ENCODE peak calls at places on chromosomes 16 and 17, in nine cellular contexts. One of them, this sample, is unnamed.

GRCh38 chr17:1398900-1399299 is 1.1 kb downstream of the YWHAE start:
- DNase-seq in AG10803: peak; percentile 51
- DNase-seq in GM04504: no peak
- DNase-seq in epithelial cell of proximal tubule: no peak
- DNase-seq in DND-41: no peak
- DNase-seq in WTC11: no peak
- DNase-seq in neural crest cell: peak; percentile 12
- DNase-seq in NCI-H524: no peak
- DNase-seq in sigmoid colon: no peak
- DNase-seq in this sample: no peak

GRCh38 chr17:45262516-45263476 is 902 bp upstream of the SPATA32 start:
- DNase-seq in AG10803: peak; percentile 39
- DNase-seq in GM04504: no peak
- DNase-seq in epithelial cell of proximal tubule: no peak
- DNase-seq in DND-41: no peak
- DNase-seq in WTC11: no peak
- DNase-seq in neural crest cell: no peak
- DNase-seq in NCI-H524: no peak
- DNase-seq in sigmoid colon: peak; percentile 69
- DNase-seq in this sample: no peak

GRCh38 chr16:60310836-60311445 is 1576.8 kb upstream of the GOT2 start:
- DNase-seq in AG10803: no peak
- DNase-seq in GM04504: no peak
- DNase-seq in epithelial cell of proximal tubule: no peak
- DNase-seq in DND-41: no peak
- DNase-seq in WTC11: no peak
- DNase-seq in neural crest cell: no peak
- DNase-seq in NCI-H524: no peak
- DNase-seq in sigmoid colon: no peak
- DNase-seq in this sample: no peak

GRCh38 chr17:77033892-77034404 is 106.8 kb upstream of the SEC14L1 start:
- DNase-seq in AG10803: no peak
- DNase-seq in GM04504: no peak
- DNase-seq in epithelial cell of proximal tubule: no peak
- DNase-seq in DND-41: no peak
- DNase-seq in WTC11: no peak
- DNase-seq in neural crest cell: no peak
- DNase-seq in NCI-H524: peak; percentile 67
- DNase-seq in sigmoid colon: no peak
- DNase-seq in this sample: no peak

GRCh38 chr17:7112527-7113108 is 2.0 kb downstream of the ASGR2 start:
- DNase-seq in AG10803: no peak
- DNase-seq in GM04504: no peak
- DNase-seq in epithelial cell of proximal tubule: no peak
- DNase-seq in DND-41: no peak
- DNase-seq in WTC11: no peak
- DNase-seq in neural crest cell: no peak
- DNase-seq in NCI-H524: no peak
- DNase-seq in sigmoid colon: no peak
- DNase-seq in this sample: no peak

GRCh38 chr16:10308305-10309193 is 77.3 kb upstream of the ATF7IP2 start:
- DNase-seq in AG10803: no peak
- DNase-seq in GM04504: no peak
- DNase-seq in epithelial cell of proximal tubule: no peak
- DNase-seq in DND-41: no peak
- DNase-seq in WTC11: no peak
- DNase-seq in neural crest cell: no peak
- DNase-seq in NCI-H524: no peak
- DNase-seq in sigmoid colon: no peak
- DNase-seq in this sample: no peak

GRCh38 chr16:13109171-13109570 is 207.8 kb downstream of the SHISA9 start:
- DNase-seq in AG10803: no peak
- DNase-seq in GM04504: no peak
- DNase-seq in epithelial cell of proximal tubule: no peak
- DNase-seq in DND-41: no peak
- DNase-seq in WTC11: no peak
- DNase-seq in neural crest cell: no peak
- DNase-seq in NCI-H524: no peak
- DNase-seq in sigmoid colon: no peak
- DNase-seq in this sample: no peak

GRCh38 chr17:80774643-80775281 is 216.9 kb upstream of the CHMP6 start:
- DNase-seq in AG10803: no peak
- DNase-seq in GM04504: no peak
- DNase-seq in epithelial cell of proximal tubule: no peak
- DNase-seq in DND-41: peak; percentile 51
- DNase-seq in WTC11: no peak
- DNase-seq in neural crest cell: no peak
- DNase-seq in NCI-H524: peak; percentile 70
- DNase-seq in sigmoid colon: peak; percentile 65
- DNase-seq in this sample: no peak

GRCh38 chr16:18933501-18933900 is 7.3 kb upstream of the SMG1 start:
- DNase-seq in AG10803: no peak
- DNase-seq in GM04504: no peak
- DNase-seq in epithelial cell of proximal tubule: no peak
- DNase-seq in DND-41: no peak
- DNase-seq in WTC11: no peak
- DNase-seq in neural crest cell: no peak
- DNase-seq in NCI-H524: peak; percentile 30
- DNase-seq in sigmoid colon: no peak
- DNase-seq in this sample: no peak

GRCh38 chr17:39011907-39012468 is 44.8 kb upstream of the FBXO47 start:
- DNase-seq in AG10803: no peak
- DNase-seq in GM04504: no peak
- DNase-seq in epithelial cell of proximal tubule: no peak
- DNase-seq in DND-41: no peak
- DNase-seq in WTC11: peak; percentile 59
- DNase-seq in neural crest cell: no peak
- DNase-seq in NCI-H524: no peak
- DNase-seq in sigmoid colon: no peak
- DNase-seq in this sample: no peak

GRCh38 chr17:10233157-10233556 is 34.8 kb upstream of the GAS7 start:
- DNase-seq in AG10803: peak; percentile 11
- DNase-seq in GM04504: no peak
- DNase-seq in epithelial cell of proximal tubule: no peak
- DNase-seq in DND-41: no peak
- DNase-seq in WTC11: no peak
- DNase-seq in neural crest cell: no peak
- DNase-seq in NCI-H524: no peak
- DNase-seq in sigmoid colon: no peak
- DNase-seq in this sample: no peak

GRCh38 chr17:67132366-67132765 is 88.0 kb downstream of the CACNG1 start:
- DNase-seq in AG10803: no peak
- DNase-seq in GM04504: no peak
- DNase-seq in epithelial cell of proximal tubule: no peak
- DNase-seq in DND-41: no peak
- DNase-seq in WTC11: no peak
- DNase-seq in neural crest cell: no peak
- DNase-seq in NCI-H524: no peak
- DNase-seq in sigmoid colon: no peak
- DNase-seq in this sample: no peak

GRCh38 chr17:80758793-80759673 is 214.4 kb downstream of the RPTOR start:
- DNase-seq in AG10803: no peak
- DNase-seq in GM04504: no peak
- DNase-seq in epithelial cell of proximal tubule: no peak
- DNase-seq in DND-41: no peak
- DNase-seq in WTC11: no peak
- DNase-seq in neural crest cell: no peak
- DNase-seq in NCI-H524: no peak
- DNase-seq in sigmoid colon: peak; percentile 69
- DNase-seq in this sample: peak; percentile 62

GRCh38 chr17:48307814-48308411 is 122.1 kb downstream of the SKAP1 start:
- DNase-seq in AG10803: peak; percentile 75
- DNase-seq in GM04504: peak; percentile 19
- DNase-seq in epithelial cell of proximal tubule: peak; percentile 13
- DNase-seq in DND-41: peak; percentile 54
- DNase-seq in WTC11: peak; percentile 59
- DNase-seq in neural crest cell: peak; percentile 43
- DNase-seq in NCI-H524: peak; percentile 48
- DNase-seq in sigmoid colon: peak; percentile 69
- DNase-seq in this sample: no peak

GRCh38 chr17:45888392-45888791 is 6.0 kb upstream of the MAPT start:
- DNase-seq in AG10803: no peak
- DNase-seq in GM04504: no peak
- DNase-seq in epithelial cell of proximal tubule: no peak
- DNase-seq in DND-41: no peak
- DNase-seq in WTC11: no peak
- DNase-seq in neural crest cell: no peak
- DNase-seq in NCI-H524: no peak
- DNase-seq in sigmoid colon: no peak
- DNase-seq in this sample: no peak

GRCh38 chr16:3188925-3189825 is 1.2 kb downstream of the OR1F1 start:
- DNase-seq in AG10803: peak; percentile 58
- DNase-seq in GM04504: no peak
- DNase-seq in epithelial cell of proximal tubule: no peak
- DNase-seq in DND-41: no peak
- DNase-seq in WTC11: peak; percentile 80
- DNase-seq in neural crest cell: peak; percentile 55
- DNase-seq in NCI-H524: peak; percentile 77
- DNase-seq in sigmoid colon: no peak
- DNase-seq in this sample: peak; percentile 90

GRCh38 chr17:50194441-50195195 is 6.8 kb downstream of the COL1A1 start:
- DNase-seq in AG10803: peak; percentile 48
- DNase-seq in GM04504: no peak
- DNase-seq in epithelial cell of proximal tubule: no peak
- DNase-seq in DND-41: no peak
- DNase-seq in WTC11: no peak
- DNase-seq in neural crest cell: no peak
- DNase-seq in NCI-H524: no peak
- DNase-seq in sigmoid colon: no peak
- DNase-seq in this sample: no peak

GRCh38 chr17:29594441-29595090 is 1.6 kb downstream of the ANKRD13B start:
- DNase-seq in AG10803: no peak
- DNase-seq in GM04504: no peak
- DNase-seq in epithelial cell of proximal tubule: no peak
- DNase-seq in DND-41: no peak
- DNase-seq in WTC11: no peak
- DNase-seq in neural crest cell: no peak
- DNase-seq in NCI-H524: no peak
- DNase-seq in sigmoid colon: no peak
- DNase-seq in this sample: no peak

GRCh38 chr16:74623214-74623842 is 16.4 kb upstream of the GLG1 start:
- DNase-seq in AG10803: peak; percentile 62
- DNase-seq in GM04504: no peak
- DNase-seq in epithelial cell of proximal tubule: no peak
- DNase-seq in DND-41: no peak
- DNase-seq in WTC11: no peak
- DNase-seq in neural crest cell: no peak
- DNase-seq in NCI-H524: no peak
- DNase-seq in sigmoid colon: no peak
- DNase-seq in this sample: no peak

GRCh38 chr17:46841561-46842379 is 9.6 kb upstream of the WNT9B start:
- DNase-seq in AG10803: no peak
- DNase-seq in GM04504: no peak
- DNase-seq in epithelial cell of proximal tubule: no peak
- DNase-seq in DND-41: no peak
- DNase-seq in WTC11: peak; percentile 78
- DNase-seq in neural crest cell: peak; percentile 62
- DNase-seq in NCI-H524: no peak
- DNase-seq in sigmoid colon: no peak
- DNase-seq in this sample: peak; percentile 72

GRCh38 chr17:38451030-38451839 is 23.0 kb downstream of the ARHGAP23 start:
- DNase-seq in AG10803: peak; percentile 89
- DNase-seq in GM04504: no peak
- DNase-seq in epithelial cell of proximal tubule: no peak
- DNase-seq in DND-41: peak; percentile 13
- DNase-seq in WTC11: peak; percentile 86
- DNase-seq in neural crest cell: no peak
- DNase-seq in NCI-H524: no peak
- DNase-seq in sigmoid colon: no peak
- DNase-seq in this sample: no peak

GRCh38 chr17:41962111-41962510 is 4.5 kb upstream of the CNP start:
- DNase-seq in AG10803: no peak
- DNase-seq in GM04504: no peak
- DNase-seq in epithelial cell of proximal tubule: no peak
- DNase-seq in DND-41: no peak
- DNase-seq in WTC11: no peak
- DNase-seq in neural crest cell: no peak
- DNase-seq in NCI-H524: no peak
- DNase-seq in sigmoid colon: no peak
- DNase-seq in this sample: no peak

GRCh38 chr16:47888142-47888541 is 267.7 kb downstream of the ABCC12 start:
- DNase-seq in AG10803: peak; percentile 68
- DNase-seq in GM04504: peak; percentile 13
- DNase-seq in epithelial cell of proximal tubule: peak; percentile 13
- DNase-seq in DND-41: no peak
- DNase-seq in WTC11: no peak
- DNase-seq in neural crest cell: no peak
- DNase-seq in NCI-H524: no peak
- DNase-seq in sigmoid colon: no peak
- DNase-seq in this sample: no peak

GRCh38 chr16:84239186-84239790 is 524 bp downstream of the KCNG4 start:
- DNase-seq in AG10803: peak; percentile 11
- DNase-seq in GM04504: no peak
- DNase-seq in epithelial cell of proximal tubule: no peak
- DNase-seq in DND-41: no peak
- DNase-seq in WTC11: no peak
- DNase-seq in neural crest cell: no peak
- DNase-seq in NCI-H524: no peak
- DNase-seq in sigmoid colon: no peak
- DNase-seq in this sample: no peak

GRCh38 chr16:23676924-23677480 is 1.7 kb upstream of the PLK1 start:
- DNase-seq in AG10803: no peak
- DNase-seq in GM04504: no peak
- DNase-seq in epithelial cell of proximal tubule: no peak
- DNase-seq in DND-41: no peak
- DNase-seq in WTC11: no peak
- DNase-seq in neural crest cell: no peak
- DNase-seq in NCI-H524: no peak
- DNase-seq in sigmoid colon: no peak
- DNase-seq in this sample: no peak

GRCh38 chr16:9331503-9331902 is 240.1 kb downstream of the HAPSTR1 start:
- DNase-seq in AG10803: no peak
- DNase-seq in GM04504: no peak
- DNase-seq in epithelial cell of proximal tubule: no peak
- DNase-seq in DND-41: no peak
- DNase-seq in WTC11: no peak
- DNase-seq in neural crest cell: no peak
- DNase-seq in NCI-H524: no peak
- DNase-seq in sigmoid colon: no peak
- DNase-seq in this sample: no peak

GRCh38 chr17:32445075-32445427 is 741 bp downstream of the PSMD11 start:
- DNase-seq in AG10803: peak; percentile 62
- DNase-seq in GM04504: peak; percentile 30
- DNase-seq in epithelial cell of proximal tubule: no peak
- DNase-seq in DND-41: peak; percentile 36
- DNase-seq in WTC11: peak; percentile 17
- DNase-seq in neural crest cell: no peak
- DNase-seq in NCI-H524: no peak
- DNase-seq in sigmoid colon: peak; percentile 66
- DNase-seq in this sample: no peak

GRCh38 chr17:32875904-32876413 is 965 bp downstream of the MYO1D start:
- DNase-seq in AG10803: peak; percentile 45
- DNase-seq in GM04504: no peak
- DNase-seq in epithelial cell of proximal tubule: no peak
- DNase-seq in DND-41: no peak
- DNase-seq in WTC11: no peak
- DNase-seq in neural crest cell: no peak
- DNase-seq in NCI-H524: no peak
- DNase-seq in sigmoid colon: no peak
- DNase-seq in this sample: no peak

GRCh38 chr17:56431736-56432135 is 161.8 kb upstream of the NOG start:
- DNase-seq in AG10803: peak; percentile 23
- DNase-seq in GM04504: no peak
- DNase-seq in epithelial cell of proximal tubule: no peak
- DNase-seq in DND-41: no peak
- DNase-seq in WTC11: no peak
- DNase-seq in neural crest cell: no peak
- DNase-seq in NCI-H524: no peak
- DNase-seq in sigmoid colon: no peak
- DNase-seq in this sample: no peak

GRCh38 chr16:82317411-82318168 is 147.6 kb upstream of the MPHOSPH6 start:
- DNase-seq in AG10803: peak; percentile 3
- DNase-seq in GM04504: no peak
- DNase-seq in epithelial cell of proximal tubule: no peak
- DNase-seq in DND-41: no peak
- DNase-seq in WTC11: no peak
- DNase-seq in neural crest cell: no peak
- DNase-seq in NCI-H524: no peak
- DNase-seq in sigmoid colon: no peak
- DNase-seq in this sample: no peak

GRCh38 chr16:79599837-79600635 is 501 bp downstream of the MAF start:
- DNase-seq in AG10803: peak; percentile 35
- DNase-seq in GM04504: no peak
- DNase-seq in epithelial cell of proximal tubule: no peak
- DNase-seq in DND-41: peak; percentile 52
- DNase-seq in WTC11: peak; percentile 65
- DNase-seq in neural crest cell: peak; percentile 49
- DNase-seq in NCI-H524: peak; percentile 68
- DNase-seq in sigmoid colon: peak; percentile 82
- DNase-seq in this sample: no peak

This sample was measured in activated CD8-positive, alpha-beta memory T cell treated with anti-CD3 and anti-CD28 coated beads for 24 hours.